ENCODE peak calls at places on chromosomes 3 and 15, in four cellular contexts. R is neuronal stem cell, B is aorta, Z is heart left ventricle. G is an unnamed sample. For H3K27me3 and H3K4me1, the result is how much of the 10 kb centered on the place peaks cover.

GRCh38 chr15:77554306-77555080 is 78.2 kb downstream of the LINGO1 start:
- DNase-seq in Z (no peak), B (no peak), R (no peak), G (no peak)

GRCh38 chr3:160661660-160662059 is 15.3 kb upstream of the ARL14 start:
- DNase-seq in Z (no peak), B (no peak), R (peak), G (no peak)

GRCh38 chr3:114861666-114862065 is 285.4 kb downstream of the ZBTB20 start:
- DNase-seq in R (no peak), B (no peak), Z (no peak), G (no peak)

GRCh38 chr15:66850078-66850991 is 148.3 kb downstream of the SMAD6 start:
- DNase-seq in R (no peak), B (peak), Z (peak), G (no peak)

GRCh38 chr3:19541284-19541683 is 392.7 kb downstream of the EFHB start:
- DNase-seq in Z (no peak), B (no peak), R (no peak), G (no peak)

GRCh38 chr3:87398226-87398774 is 121.9 kb upstream of the POU1F1 start:
- DNase-seq in R (no peak), Z (no peak), B (no peak), G (no peak)

GRCh38 chr15:31905054-31905453 is 125.3 kb upstream of the CHRNA7 start:
- DNase-seq in B (no peak), R (no peak), Z (no peak), G (no peak)

GRCh38 chr3:115875460-115875859 is 252.2 kb downstream of the GAP43 start:
- DNase-seq in R (no peak), B (no peak), Z (no peak), G (no peak)

GRCh38 chr3:193771736-193772135 is 178.7 kb downstream of the OPA1 start:
- DNase-seq in R (peak), Z (no peak), B (no peak), G (no peak)

GRCh38 chr3:162435750-162436149 is 939.1 kb downstream of the OTOL1 start:
- DNase-seq in B (no peak), R (no peak), Z (no peak), G (no peak)

GRCh38 chr15:68418611-68419161 is 13.3 kb downstream of the ITGA11 start:
- DNase-seq in Z (peak), R (no peak), B (no peak), G (no peak)

GRCh38 chr3:55790596-55791350 is 303.7 kb upstream of the WNT5A start:
- DNase-seq in R (no peak), Z (no peak), B (no peak), G (no peak)

GRCh38 chr3:196287066-196287404 is 491 bp downstream of the PCYT1A start:
- DNase-seq in B (peak), Z (no peak), R (no peak), G (peak)

GRCh38 chr3:66437341-66437929 is 63.4 kb downstream of the LRIG1 start:
- DNase-seq in Z (no peak), R (no peak), B (no peak), G (no peak)

GRCh38 chr3:195416795-195417194 is 26.0 kb downstream of the ACAP2 start:
- DNase-seq in R (no peak), Z (no peak), B (no peak), G (no peak)

GRCh38 chr3:144677118-144677517 is 705.5 kb downstream of the DIPK2A start:
- DNase-seq in R (no peak), B (no peak), Z (no peak), G (no peak)

GRCh38 chr3:60101628-60102027 is 1051.8 kb upstream of the CFAP20DC start:
- DNase-seq in B (no peak), R (no peak), Z (no peak), G (no peak)

GRCh38 chr3:87313641-87314040 is 37.3 kb upstream of the POU1F1 start:
- DNase-seq in Z (no peak), B (no peak), R (no peak), G (no peak)

GRCh38 chr15:101010781-101011180 is 91.6 kb downstream of the LRRK1 start:
- DNase-seq in R (no peak), B (no peak), Z (no peak), G (no peak)

GRCh38 chr3:43948013-43948412 is 257.3 kb downstream of the ABHD5 start:
- DNase-seq in R (no peak), Z (no peak), B (no peak), G (no peak)

GRCh38 chr3:184320099-184320445 is 5.7 kb downstream of the EIF4G1 start:
- DNase-seq in B (peak), R (no peak), Z (peak), G (no peak)

GRCh38 chr15:50344006-50344464 is 11.0 kb downstream of the GABPB1 start:
- DNase-seq in B (no peak), Z (no peak), R (no peak), G (no peak)

GRCh38 chr15:27784107-27784506 is 315.0 kb downstream of the OCA2 start:
- DNase-seq in B (no peak), Z (no peak), R (no peak), G (no peak)

GRCh38 chr3:148466143-148466542 is 231.6 kb upstream of the AGTR1 start:
- DNase-seq in B (no peak), R (no peak), Z (no peak), G (no peak)

GRCh38 chr3:181561130-181561529 is 150.6 kb upstream of the SOX2 start:
- DNase-seq in Z (no peak), B (no peak), R (no peak), G (no peak)

GRCh38 chr3:157542711-157543485 is 39.7 kb upstream of the VEPH1 start:
- DNase-seq in R (peak), B (peak), Z (peak), G (no peak)

GRCh38 chr3:112505907-112506306 is 6.6 kb upstream of the BTLA start:
- DNase-seq in R (no peak), Z (no peak), B (no peak), G (no peak)

GRCh38 chr3:131250466-131250865 is 131.1 kb upstream of the NUDT16 start:
- DNase-seq in R (no peak), Z (no peak), B (no peak), G (no peak)

GRCh38 chr3:18122264-18122663 is 302.9 kb downstream of the SATB1 start:
- DNase-seq in B (no peak), Z (no peak), R (no peak), G (no peak)

GRCh38 chr15:29571728-29572454 is 250.4 kb downstream of the TJP1 start:
- DNase-seq in Z (no peak), B (no peak), R (peak), G (no peak)

GRCh38 chr15:89492934-89493631 is 3.3 kb downstream of the RHCG start:
- DNase-seq in Z (no peak), R (no peak), B (no peak), G (no peak)

GRCh38 chr3:188052229-188052965 is 101.6 kb upstream of the LPP start:
- DNase-seq in R (peak), B (peak), Z (peak), G (no peak)

GRCh38 chr15:62469478-62469873 is 304.4 kb upstream of the C2CD4B start:
- DNase-seq in Z (no peak), B (no peak), R (no peak), G (no peak)

GRCh38 chr15:83287541-83288027 is 3.1 kb upstream of the BNC1 start:
- DNase-seq in R (no peak), B (no peak), Z (no peak), G (no peak)

GRCh38 chr3:157176108-157176507 is 16.2 kb upstream of the CCNL1 start:
- DNase-seq in Z (no peak), B (no peak), R (no peak), G (no peak)

DNA sequence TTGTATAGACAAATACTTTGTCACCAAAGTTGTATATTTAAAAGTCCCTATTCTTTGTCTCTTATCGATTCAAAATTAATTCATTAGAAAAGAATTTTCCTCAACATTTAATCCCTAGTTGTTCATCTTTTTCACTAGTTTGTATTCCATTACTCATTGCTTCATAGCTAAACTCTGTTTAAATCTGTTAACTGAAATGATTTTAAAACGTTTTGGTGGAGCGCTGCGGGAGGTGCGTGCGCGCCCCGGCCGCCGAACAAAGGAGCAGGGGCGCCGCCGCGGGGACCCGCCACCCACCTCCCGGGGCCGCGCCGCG is 56.4 kb upstream of the GOLGA8A start:
- DNase-seq in B (no peak), R (no peak), Z (no peak), G (no peak)
- H3K27me3 ChIP-seq in B (under half), R (half or more), Z (under half), G (under half)

DNA sequence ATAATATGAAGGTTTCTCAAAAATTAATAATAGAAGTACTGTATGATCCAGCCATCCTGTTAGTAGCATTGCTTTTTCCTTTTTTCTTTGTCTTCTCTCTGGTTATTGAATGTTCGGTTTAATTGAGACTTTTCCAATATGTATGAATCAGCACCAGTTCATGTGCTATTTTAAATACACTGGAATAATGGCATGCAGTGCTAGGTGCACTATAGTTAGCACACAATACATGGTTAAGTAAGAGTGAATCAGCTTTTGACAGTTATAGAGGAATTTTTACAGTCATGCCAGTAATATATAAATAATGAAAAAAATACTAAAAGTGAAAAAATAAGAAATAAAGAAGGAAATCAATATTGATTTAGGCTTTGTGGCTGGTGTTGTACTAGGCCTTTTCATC is 113.8 kb upstream of the STRIT1 start:
- DNase-seq in Z (no peak), R (no peak), B (no peak), G (no peak)
- H3K27ac ChIP-seq in Z (no peak), R (no peak), B (no peak), G (no peak)

GRCh38 chr3:119950666-119951325 is 143.5 kb downstream of the GSK3B start:
- DNase-seq in B (no peak), R (no peak), Z (no peak), G (no peak)

GRCh38 chr3:119955972-119956371 is 138.3 kb downstream of the GSK3B start:
- DNase-seq in B (no peak), Z (no peak), R (no peak), G (no peak)
- H3K4me1 ChIP-seq in B (under half), Z (under half), R (under half), G (under half)

GRCh38 chr3:6861331-6861988 is 545 bp downstream of the GRM7 start:
- DNase-seq in Z (no peak), R (peak), B (no peak), G (no peak)
- H3K27me3 ChIP-seq in Z (half or more), R (half or more), B (under half), G (under half)

GRCh38 chr3:45994661-45995369 is 809 bp downstream of the FYCO1 start:
- DNase-seq in R (no peak), B (peak), Z (peak), G (peak)

GRCh38 chr3:45992133-45992729 is 3.4 kb downstream of the FYCO1 start:
- DNase-seq in B (peak), Z (peak), R (no peak), G (no peak)

GRCh38 chr3:45992820-45993219 is 2.8 kb downstream of the FYCO1 start:
- DNase-seq in B (no peak), Z (no peak), R (no peak), G (no peak)

GRCh38 chr3:45995370-45996192 is at the start of gene FYCO1:
- DNase-seq in R (peak), Z (peak), B (peak), G (peak)

DNA sequence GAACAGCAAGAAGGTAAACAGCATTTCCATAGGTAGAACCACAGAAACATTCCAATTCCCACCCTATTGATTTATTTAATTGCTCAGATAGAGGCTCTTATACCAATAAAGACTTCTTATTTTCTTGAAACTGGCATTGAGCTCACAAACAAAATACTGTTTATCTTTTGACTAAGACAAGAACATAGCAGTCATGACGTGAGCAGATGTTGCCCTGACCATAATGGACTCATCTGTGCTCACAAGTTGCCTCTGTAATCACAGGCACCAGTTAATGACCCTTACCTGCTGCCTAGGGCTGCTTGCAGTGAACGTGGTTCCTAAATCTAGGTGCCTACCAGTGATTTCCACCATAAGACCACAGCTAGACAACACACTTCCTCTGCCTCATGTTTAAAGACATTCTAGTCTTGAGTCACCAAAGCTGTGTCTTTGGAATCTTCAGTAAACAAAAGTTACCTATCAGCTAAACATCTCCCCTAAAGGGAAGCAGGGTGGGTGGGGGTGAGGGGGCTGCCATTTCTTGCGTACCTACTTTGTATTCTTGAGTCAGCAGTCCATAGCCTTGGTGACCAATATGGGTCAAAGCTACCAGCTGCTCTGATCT is 2.1 kb downstream of the FYCO1 start:
- DNase-seq in Z (no peak), R (no peak), B (no peak), G (peak)
- H3K27ac ChIP-seq in Z (peak), R (no peak), B (peak), G (peak)

GRCh38 chr15:73922186-73923151 is 3.8 kb upstream of the LOXL1 start:
- DNase-seq in Z (peak), B (peak), R (no peak), G (no peak)
- H3K4me1 ChIP-seq in Z (half or more), B (under half), R (under half), G (half or more)

GRCh38 chr3:124142389-124142970 is 150.6 kb upstream of the ROPN1 start:
- DNase-seq in R (no peak), B (no peak), Z (peak), G (no peak)
- H3K27me3 ChIP-seq in R (under half), B (under half), Z (under half), G (under half)